ENCODE peak calls at places on chromosomes 16 and 17, in six cellular contexts. O, S, N, I, M and A are unnamed samples. For H3K4me1, the result is how much of the 10 kb centered on the place peaks cover.

GRCh38 chr16:73068546-73069401 is 20.8 kb upstream of the ZFHX3 start:
- DNase-seq in I (no peak), O (peak), N (peak), M (no peak), S (peak), A (peak)

GRCh38 chr16:8855051-8855786 is 13.6 kb downstream of the CARHSP1 start:
- DNase-seq in I (no peak), N (peak), M (no peak), O (no peak), S (peak), A (peak)

GRCh38 chr17:65886240-65886639 is 305.7 kb downstream of the CEP112 start:
- DNase-seq in O (no peak), S (no peak), M (no peak), I (no peak), N (no peak), A (no peak)

GRCh38 chr17:47837401-47838039 is 3.6 kb downstream of the SCRN2 start:
- DNase-seq in M (no peak), O (no peak), S (no peak), N (no peak), I (no peak), A (no peak)

GRCh38 chr17:79968116-79968515 is 67.6 kb downstream of the TBC1D16 start:
- DNase-seq in N (peak), O (peak), I (no peak), S (no peak), M (no peak), A (peak)

GRCh38 chr17:40483679-40484078 is 17.7 kb downstream of the TNS4 start:
- DNase-seq in M (peak), I (no peak), N (no peak), S (no peak), O (no peak), A (no peak)

GRCh38 chr17:75535119-75535537 is 9.6 kb downstream of the LLGL2 start:
- DNase-seq in O (peak), S (no peak), M (peak), N (no peak), I (peak), A (no peak)

GRCh38 chr16:89442990-89443726 is 47.2 kb downstream of the ANKRD11 start:
- DNase-seq in I (no peak), M (peak), S (peak), N (no peak), O (peak), A (no peak)

GRCh38 chr17:34504814-34505484 is 74.4 kb upstream of the TMEM132E start:
- DNase-seq in M (no peak), S (no peak), N (no peak), O (no peak), I (no peak), A (no peak)

GRCh38 chr17:66422181-66422580 is 119.8 kb downstream of the PRKCA start:
- DNase-seq in I (no peak), S (no peak), N (no peak), M (no peak), O (no peak), A (no peak)

GRCh38 chr17:9074106-9074505 is 52.8 kb downstream of the NTN1 start:
- DNase-seq in N (no peak), S (peak), I (no peak), M (no peak), O (no peak), A (no peak)

GRCh38 chr16:49874613-49875237 is 18.8 kb upstream of the ZNF423 start:
- DNase-seq in I (no peak), S (no peak), O (no peak), M (no peak), N (no peak), A (no peak)

GRCh38 chr16:51120289-51121008 is 30.6 kb downstream of the SALL1 start:
- DNase-seq in S (no peak), I (no peak), N (no peak), M (peak), O (no peak), A (no peak)

GRCh38 chr16:78598186-78598585 is 498.7 kb downstream of the WWOX start:
- DNase-seq in M (no peak), O (no peak), S (no peak), I (no peak), N (no peak), A (no peak)

GRCh38 chr17:31492880-31493655 is 101.6 kb downstream of the RAB11FIP4 start:
- DNase-seq in N (peak), I (peak), S (peak), O (peak), M (no peak), A (peak)

GRCh38 chr17:17613708-17614114 is 22.2 kb upstream of the PEMT start:
- DNase-seq in I (no peak), S (no peak), O (peak), M (peak), N (no peak), A (no peak)

GRCh38 chr17:41651625-41652460 is 27.5 kb upstream of the KRT17 start:
- DNase-seq in N (peak), M (peak), I (no peak), S (peak), O (peak), A (peak)

GRCh38 chr17:6862822-6863221 is 31.3 kb upstream of the TEKT1 start:
- DNase-seq in I (no peak), S (no peak), M (no peak), N (no peak), O (no peak), A (no peak)

GRCh38 chr17:57294075-57294474 is 37.8 kb downstream of the MSI2 start:
- DNase-seq in N (no peak), O (no peak), M (no peak), S (no peak), I (no peak), A (no peak)

GRCh38 chr17:77286641-77287431 is 146.1 kb downstream of the SEC14L1 start:
- DNase-seq in O (peak), S (peak), N (peak), I (no peak), M (peak), A (peak)

GRCh38 chr17:62680541-62681052 is 53.1 kb downstream of the MRC2 start:
- DNase-seq in O (no peak), M (no peak), N (peak), S (peak), I (no peak), A (peak)

GRCh38 chr17:80491478-80492342 is 15.3 kb upstream of the NPTX1 start:
- DNase-seq in I (no peak), M (peak), O (no peak), S (no peak), N (no peak), A (no peak)

GRCh38 chr17:42067371-42068180 is 17.2 kb upstream of the C17orf113 start:
- DNase-seq in M (peak), S (peak), N (peak), I (peak), O (peak), A (peak)

GRCh38 chr16:83393196-83393981 is 414.4 kb upstream of the HSBP1 start:
- DNase-seq in S (no peak), O (no peak), N (no peak), M (no peak), I (no peak), A (no peak)

GRCh38 chr17:67779098-67779672 is 46.1 kb upstream of the BPTF start:
- DNase-seq in I (no peak), M (peak), S (no peak), N (peak), O (no peak), A (no peak)

GRCh38 chr17:15092261-15092660 is 172.9 kb downstream of the PMP22 start:
- DNase-seq in N (no peak), O (no peak), I (no peak), M (no peak), S (no peak), A (no peak)

GRCh38 chr17:15091825-15092224 is 173.3 kb downstream of the PMP22 start:
- DNase-seq in M (no peak), N (no peak), I (no peak), O (no peak), S (no peak), A (no peak)

GRCh38 chr17:15101175-15101574 is 164.0 kb downstream of the PMP22 start:
- DNase-seq in I (no peak), M (no peak), N (no peak), S (no peak), O (no peak), A (no peak)

GRCh38 chr17:15092762-15093161 is 172.4 kb downstream of the PMP22 start:
- DNase-seq in S (no peak), M (no peak), I (no peak), O (no peak), N (no peak), A (no peak)

DNA sequence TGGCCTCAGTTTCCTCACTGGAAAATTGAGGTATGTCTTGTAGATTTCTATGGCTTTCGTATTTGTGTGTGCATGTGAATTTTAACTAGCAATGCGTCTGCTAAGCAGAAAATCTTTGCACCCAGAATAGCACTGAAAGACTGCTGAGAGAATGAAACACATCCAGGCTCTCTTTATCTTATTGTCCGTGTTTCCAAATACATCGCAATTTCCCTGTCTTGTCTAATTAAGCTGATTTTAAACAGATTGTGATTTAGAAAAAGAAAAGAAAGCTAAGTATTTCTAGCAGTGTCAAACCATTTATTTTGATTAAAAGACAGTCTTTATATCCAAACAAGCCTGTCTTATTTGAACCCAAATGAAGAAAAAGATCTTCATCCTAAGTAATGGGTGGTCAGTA is 168.6 kb downstream of the PMP22 start:
- DNase-seq in I (no peak), S (no peak), N (no peak), M (no peak), O (no peak), A (no peak)
- H3K4me1 ChIP-seq in I (under half), S (under half), N (under half), M (under half), O (under half), A (under half)

GRCh38 chr17:7878234-7878633 is 10.4 kb upstream of the CHD3 start:
- DNase-seq in M (no peak), I (no peak), S (no peak), N (no peak), O (peak), A (no peak)
- H3K4me1 ChIP-seq in M (under half), I (under half), S (under half), N (under half), O (under half), A (half or more)

GRCh38 chr16:11635127-11635652 is 33.1 kb upstream of the SNN start:
- DNase-seq in N (no peak), I (no peak), M (no peak), S (no peak), O (peak), A (peak)
- H3K4me1 ChIP-seq in N (under half), I (under half), M (under half), S (under half), O (under half), A (under half)

GRCh38 chr16:15993541-15993940 is 44.1 kb downstream of the ABCC1 start:
- DNase-seq in O (no peak), N (no peak), S (no peak), I (no peak), M (no peak), A (no peak)
- H3K4me1 ChIP-seq in O (under half), N (half or more), S (under half), I (under half), M (under half), A (under half)

GRCh38 chr17:36939059-36939943 is 2.0 kb downstream of the LHX1 start:
- DNase-seq in O (no peak), M (no peak), I (no peak), N (no peak), S (no peak), A (no peak)

GRCh38 chr17:36942031-36942599 is 4.8 kb downstream of the LHX1 start:
- DNase-seq in I (no peak), M (no peak), O (no peak), N (no peak), S (peak), A (no peak)

GRCh38 chr17:36941265-36942021 is 4.2 kb downstream of the LHX1 start:
- DNase-seq in N (no peak), M (no peak), S (no peak), O (no peak), I (no peak), A (no peak)

GRCh38 chr17:36939944-36940312 is 2.7 kb downstream of the LHX1 start:
- DNase-seq in M (no peak), I (no peak), N (no peak), S (no peak), O (no peak), A (no peak)

GRCh38 chr17:36940313-36941264 is 3.3 kb downstream of the LHX1 start:
- DNase-seq in O (no peak), M (no peak), S (no peak), I (no peak), N (no peak), A (no peak)
- H3K4me1 ChIP-seq in O (under half), M (under half), S (under half), I (half or more), N (under half), A (half or more)

GRCh38 chr16:370980-371728 is 816 bp upstream of the MRPL28 start:
- DNase-seq in O (no peak), N (peak), I (no peak), M (no peak), S (no peak), A (no peak)

GRCh38 chr16:371729-372521 is 1.6 kb upstream of the MRPL28 start:
- DNase-seq in I (no peak), O (no peak), S (no peak), N (no peak), M (no peak), A (no peak)

GRCh38 chr16:369866-370436 is 387 bp downstream of the MRPL28 start:
- DNase-seq in S (no peak), O (no peak), I (no peak), N (peak), M (peak), A (peak)

GRCh38 chr16:369275-369865 is 968 bp downstream of the MRPL28 start:
- DNase-seq in S (no peak), I (no peak), N (peak), O (no peak), M (no peak), A (peak)

DNA sequence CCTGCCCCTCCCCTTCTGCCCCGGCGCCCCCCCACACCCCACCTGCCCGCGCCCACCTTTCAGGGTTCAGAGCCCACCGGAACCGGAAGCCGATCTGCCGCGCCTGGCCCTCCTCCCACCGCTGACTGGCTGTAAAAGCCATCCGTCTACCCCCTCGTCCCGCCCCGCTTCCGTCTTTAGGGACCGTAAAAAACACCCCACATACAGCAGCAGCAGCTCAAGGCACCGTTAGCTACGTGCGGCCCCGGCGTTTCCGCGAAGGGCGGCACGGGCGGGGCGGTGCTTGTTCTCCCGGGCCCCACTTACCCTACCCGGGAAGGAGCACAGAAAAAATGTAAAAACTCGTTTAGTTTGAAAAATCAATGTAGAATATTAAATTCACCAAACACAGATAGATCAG is at the start of gene MRPL28:
- DNase-seq in O (peak), N (peak), M (peak), S (peak), I (peak), A (peak)
- H3K4me1 ChIP-seq in O (under half), N (under half), M (under half), S (under half), I (under half), A (under half)

DNA sequence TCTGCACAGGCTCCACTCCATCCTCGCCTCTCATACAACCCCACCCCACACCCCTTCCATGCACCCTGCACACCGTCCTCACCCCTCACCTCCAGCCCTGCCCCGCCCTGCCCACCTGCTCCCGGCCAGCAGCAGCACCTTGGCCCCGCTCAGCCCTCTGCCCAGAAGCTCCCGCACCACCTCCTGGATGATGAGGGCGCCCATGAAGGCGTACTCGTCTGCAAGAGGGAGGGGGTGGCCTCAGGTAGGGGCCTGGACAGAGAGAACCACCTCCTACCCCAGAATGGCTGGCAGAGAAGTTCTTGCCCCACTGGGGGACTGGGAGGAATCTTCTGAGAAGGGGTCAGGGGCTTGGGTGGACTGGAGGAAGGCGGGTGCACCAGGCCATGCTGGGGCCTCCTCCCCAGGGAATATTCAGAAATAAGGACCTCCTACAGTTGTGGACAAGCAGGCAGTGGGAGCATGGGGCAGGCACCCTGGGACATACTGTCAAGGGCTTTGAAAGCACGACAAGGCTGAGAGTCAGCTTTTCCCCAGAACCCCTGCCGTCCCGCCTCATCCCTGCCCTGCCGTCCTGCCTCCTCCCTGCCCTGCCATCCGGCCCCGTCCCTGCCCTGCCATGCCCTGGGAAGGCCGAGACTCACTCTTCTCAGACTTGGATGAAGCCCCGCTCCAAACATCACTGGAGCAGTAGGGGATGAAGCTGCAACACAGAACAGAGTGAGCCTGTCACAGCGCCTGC is 3.1 kb downstream of the NOTUM start:
- DNase-seq in N (no peak), M (no peak), O (no peak), S (no peak), I (no peak), A (no peak)
- H3K4me1 ChIP-seq in N (under half), M (under half), O (under half), S (under half), I (under half), A (under half)